ENCODE peak calls at places on chromosomes 2 and 18, in eight cellular contexts. L is transverse colon; Q is CD8-positive, alpha-beta T cell; H is upper lobe of left lung; R is HL-60; A is upper lobe of right lung; E is IMR-90; W is keratinocyte. V is an unnamed sample.

GRCh38 chr2:207502799-207503198 is 27.0 kb upstream of the CREB1 start:
- DNase-seq in L (no peak), Q (no peak), H (no peak), R (peak; percentile 30), A (no peak), E (no peak), W (no peak), V (no peak)

GRCh38 chr2:190713476-190713875 is 64.6 kb downstream of the NAB1 start:
- DNase-seq in L (no peak), Q (no peak), H (no peak), R (no peak), A (no peak), E (peak; percentile 53), W (no peak), V (no peak)

GRCh38 chr2:54773838-54774237 is 50.4 kb downstream of the EML6 start:
- DNase-seq in L (no peak), Q (no peak), H (no peak), R (no peak), A (no peak), E (no peak), W (no peak), V (no peak)

GRCh38 chr2:149101818-149102217 is 63.3 kb downstream of the LYPD6B start:
- DNase-seq in L (no peak), Q (no peak), H (no peak), R (no peak), A (no peak), E (no peak), W (no peak), V (no peak)

GRCh38 chr2:10162586-10163497 is 40.3 kb downstream of the RRM2 start:
- DNase-seq in L (no peak), Q (no peak), H (no peak), R (no peak), A (no peak), E (no peak), W (no peak), V (no peak)

GRCh38 chr2:165349181-165349580 is 110.0 kb downstream of the SCN2A start:
- DNase-seq in L (no peak), Q (no peak), H (no peak), R (no peak), A (no peak), E (no peak), W (no peak), V (no peak)

GRCh38 chr2:239963646-239964205 is 61.4 kb downstream of the NDUFA10 start:
- DNase-seq in L (no peak), Q (no peak), H (no peak), R (no peak), A (peak; percentile 52), E (no peak), W (no peak), V (no peak)

GRCh38 chr18:73408434-73408833 is 540.6 kb upstream of the NETO1 start:
- DNase-seq in L (no peak), Q (no peak), H (no peak), R (no peak), A (no peak), E (peak; percentile 17), W (no peak), V (no peak)

GRCh38 chr2:47070920-47071824 is 83.9 kb downstream of the STPG4 start:
- DNase-seq in L (peak; percentile 77), Q (peak; percentile 76), H (no peak), R (peak; percentile 91), A (peak; percentile 83), E (peak; percentile 91), W (no peak), V (peak; percentile 27)

GRCh38 chr2:138395565-138396306 is 105.8 kb upstream of the SPOPL start:
- DNase-seq in L (no peak), Q (no peak), H (no peak), R (no peak), A (no peak), E (peak; percentile 42), W (peak; percentile 52), V (no peak)

GRCh38 chr18:31203794-31204148 is 41.1 kb upstream of the DSC1 start:
- DNase-seq in L (no peak), Q (no peak), H (no peak), R (no peak), A (no peak), E (no peak), W (no peak), V (no peak)

GRCh38 chr2:62478093-62478580 is 27.9 kb downstream of the TMEM17 start:
- DNase-seq in L (peak; percentile 26), Q (no peak), H (no peak), R (peak; percentile 27), A (no peak), E (peak; percentile 24), W (no peak), V (no peak)

GRCh38 chr2:64424421-64424987 is 29.5 kb upstream of the LGALSL start:
- DNase-seq in L (peak; percentile 30), Q (no peak), H (no peak), R (no peak), A (no peak), E (no peak), W (no peak), V (no peak)

GRCh38 chr2:179612108-179612507 is 249.3 kb downstream of the ZNF385B start:
- DNase-seq in L (no peak), Q (no peak), H (no peak), R (no peak), A (no peak), E (peak; percentile 75), W (no peak), V (no peak)

DNA sequence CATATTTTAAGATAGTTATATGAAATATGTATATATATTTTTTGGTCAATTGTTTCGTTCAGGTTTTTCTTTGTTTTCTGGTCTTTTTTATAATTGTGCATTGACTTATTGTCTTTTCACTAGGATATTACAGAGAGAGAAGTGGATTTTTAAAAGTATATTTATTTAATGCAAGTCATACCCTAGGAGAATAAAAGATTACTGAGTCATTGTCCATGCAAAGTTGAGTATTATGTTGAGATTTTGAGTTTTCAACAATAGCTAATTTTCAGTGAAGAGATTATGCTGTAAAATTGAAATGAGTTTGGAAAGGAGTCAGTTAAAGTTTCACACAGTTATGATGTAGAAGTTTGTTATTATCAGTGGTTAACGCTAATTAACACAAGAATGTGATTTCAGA is 203.6 kb upstream of the SPRED2 start:
- DNase-seq in L (no peak), Q (no peak), H (no peak), R (no peak), A (no peak), E (no peak), W (no peak), V (no peak)
- H3K27ac ChIP-seq in L (no peak overlapping the region), Q (no peak overlapping the region), H (no peak overlapping the region), R (no peak overlapping the region), A (no peak overlapping the region), E (no peak overlapping the region), W (no peak overlapping the region), V (no peak overlapping the region)

DNA sequence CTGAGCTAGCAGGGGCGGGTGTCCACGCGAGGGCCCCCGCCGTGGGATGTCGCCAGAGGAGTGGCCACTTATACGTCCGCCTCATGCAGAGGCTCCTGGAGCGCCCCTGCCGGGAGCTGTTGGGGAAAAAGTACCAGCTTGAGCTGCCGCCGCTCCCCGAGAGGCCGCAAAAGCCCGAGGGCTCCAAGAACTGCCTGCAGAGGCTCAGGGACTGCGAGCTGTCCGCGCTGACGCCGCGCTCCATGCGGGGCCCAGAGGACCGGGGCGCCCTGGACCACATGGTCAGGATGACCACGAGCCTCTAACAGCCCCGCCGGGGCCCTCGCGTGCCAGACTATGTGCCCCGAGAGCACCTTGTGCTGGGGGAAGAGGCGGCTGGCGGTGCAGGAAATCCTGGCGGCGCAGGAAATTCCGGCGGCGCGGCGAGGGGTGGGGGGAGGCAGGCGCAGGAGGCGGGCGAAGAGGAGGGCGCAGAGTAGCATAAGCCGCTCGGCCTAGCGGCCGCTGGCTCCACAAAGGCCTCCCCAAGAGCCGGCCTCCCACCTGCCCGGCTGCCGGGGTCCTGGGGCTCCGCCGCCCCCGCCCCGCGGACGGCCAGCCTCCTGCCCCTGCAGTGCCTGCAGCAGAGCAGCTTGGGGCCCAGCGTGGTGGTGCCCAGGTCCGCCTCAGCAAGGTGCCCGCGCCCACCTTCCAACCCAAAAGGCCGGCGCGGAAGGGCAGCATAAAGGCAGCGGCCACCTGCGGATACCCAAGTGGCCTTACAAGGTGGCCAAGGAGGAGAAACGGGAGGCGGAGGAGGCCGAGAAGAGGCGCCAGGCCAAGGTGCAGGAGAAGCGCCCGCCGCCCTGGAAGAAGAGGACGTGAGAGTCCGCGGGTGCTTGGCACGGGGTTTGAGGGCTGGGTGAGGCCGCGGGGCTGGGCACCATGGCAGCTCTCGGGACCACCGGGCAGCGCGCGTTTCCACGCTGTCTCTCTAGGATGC is 42.1 kb upstream of the TRIM43B start:
- DNase-seq in L (peak; percentile 74), Q (peak; percentile 74), H (peak; percentile 94), R (no peak), A (peak; percentile 91), E (peak; percentile 67), W (no peak), V (peak; percentile 55)
- TF ChIP-seq CTCF in L (peak; percentile 12), Q (no peak), H (no peak), R (no peak), A (peak; percentile 37), E (peak; percentile 39), W (peak; percentile 10), V (no peak)

GRCh38 chr2:219689676-219690628 is 62.5 kb downstream of the SLC4A3 start:
- DNase-seq in L (peak; percentile 29), Q (no peak), H (peak; percentile 54), R (peak; percentile 18), A (no peak), E (peak; percentile 74), W (no peak), V (no peak)
- H3K27ac ChIP-seq in L (no peak overlapping the region), Q (no peak overlapping the region), H (no peak overlapping the region), R (no peak overlapping the region), A (no peak overlapping the region), E (no peak overlapping the region), W (peak overlapping the region; percentile 99), V (no peak overlapping the region)

GRCh38 chr18:12056884-12057402 is 36.7 kb upstream of the ANKRD62 start:
- DNase-seq in L (no peak), Q (no peak), H (peak; percentile 50), R (no peak), A (no peak), E (no peak), W (no peak), V (no peak)
- TF ChIP-seq CTCF in L (no peak), Q (no peak), H (no peak), R (no peak), A (no peak), E (no peak), W (no peak), V (no peak)

GRCh38 chr2:3001595-3002184 is 375.9 kb downstream of the EIPR1 start:
- DNase-seq in L (no peak), Q (no peak), H (no peak), R (no peak), A (no peak), E (no peak), W (no peak), V (no peak)
- H3K27ac ChIP-seq in L (no peak overlapping the region), Q (no peak overlapping the region), H (no peak overlapping the region), R (no peak overlapping the region), A (no peak overlapping the region), E (no peak overlapping the region), W (no peak overlapping the region), V (no peak overlapping the region)